ENCODE peak calls at places on chromosomes 5 and 9, in ten cellular contexts. One of them, this sample, is unnamed.

GRCh38 chr5:124677376-124677998 is 69.0 kb downstream of the ZNF608 start:
- DNase-seq in AG04450: no peak
- DNase-seq in ACHN: no peak
- DNase-seq in GM04504: no peak
- DNase-seq in anterior cingulate cortex: no peak
- DNase-seq in activated T-helper 1 cell treated with anti-CD3 and anti-CD28 coated beads, Interleukin-12 subunit alpha, Interleukin-12 subunit beta, Interleukin-2, Interleukin-4 antibody, amounts not matched to agents 30 ng/mL and 10 ng/mL and 1 ng/mL, durations not matched to agents 14 hours and 24 hours and 36 hours: no peak
- DNase-seq in LoVo: no peak
- DNase-seq in amygdala: peak; percentile 11
- DNase-seq in stimulated activated CD4-positive, alpha-beta T cell treated with anti-CD3 and anti-CD28 coated beads, Interleukin-2, amount 100 ng/mL, for 24 hours: no peak
- DNase-seq in stimulated activated CD8-positive, alpha-beta memory T cell treated with anti-CD3 and anti-CD28 coated beads, Interleukin-7, amount 100 ng/mL, for 48 hours: no peak
- DNase-seq in this sample: no peak

GRCh38 chr5:174323878-174324281 is 278.4 kb downstream of the NSG2 start:
- DNase-seq in amygdala: no peak
- DNase-seq in activated T-helper 1 cell treated with anti-CD3 and anti-CD28 coated beads, Interleukin-12 subunit alpha, Interleukin-12 subunit beta, Interleukin-2, Interleukin-4 antibody, amounts not matched to agents 30 ng/mL and 10 ng/mL and 1 ng/mL, durations not matched to agents 14 hours and 24 hours and 36 hours: no peak
- DNase-seq in stimulated activated CD4-positive, alpha-beta T cell treated with anti-CD3 and anti-CD28 coated beads, Interleukin-2, amount 100 ng/mL, for 24 hours: peak; percentile 6
- DNase-seq in GM04504: no peak
- DNase-seq in AG04450: no peak
- DNase-seq in anterior cingulate cortex: peak; percentile 35
- DNase-seq in stimulated activated CD8-positive, alpha-beta memory T cell treated with anti-CD3 and anti-CD28 coated beads, Interleukin-7, amount 100 ng/mL, for 48 hours: no peak
- DNase-seq in LoVo: peak; percentile 55
- DNase-seq in ACHN: peak; percentile 65
- DNase-seq in this sample: peak; percentile 17

GRCh38 chr5:149282027-149282965 is 10.6 kb downstream of the AFAP1L1 start:
- DNase-seq in GM04504: no peak
- DNase-seq in anterior cingulate cortex: no peak
- DNase-seq in activated T-helper 1 cell treated with anti-CD3 and anti-CD28 coated beads, Interleukin-12 subunit alpha, Interleukin-12 subunit beta, Interleukin-2, Interleukin-4 antibody, amounts not matched to agents 30 ng/mL and 10 ng/mL and 1 ng/mL, durations not matched to agents 14 hours and 24 hours and 36 hours: no peak
- DNase-seq in stimulated activated CD8-positive, alpha-beta memory T cell treated with anti-CD3 and anti-CD28 coated beads, Interleukin-7, amount 100 ng/mL, for 48 hours: no peak
- DNase-seq in LoVo: no peak
- DNase-seq in ACHN: no peak
- DNase-seq in amygdala: no peak
- DNase-seq in AG04450: no peak
- DNase-seq in stimulated activated CD4-positive, alpha-beta T cell treated with anti-CD3 and anti-CD28 coated beads, Interleukin-2, amount 100 ng/mL, for 24 hours: no peak
- DNase-seq in this sample: no peak

GRCh38 chr5:43336159-43336558 is 22.9 kb upstream of the HMGCS1 start:
- DNase-seq in LoVo: peak; percentile 69
- DNase-seq in ACHN: peak; percentile 5
- DNase-seq in anterior cingulate cortex: no peak
- DNase-seq in GM04504: no peak
- DNase-seq in stimulated activated CD8-positive, alpha-beta memory T cell treated with anti-CD3 and anti-CD28 coated beads, Interleukin-7, amount 100 ng/mL, for 48 hours: peak; percentile 9
- DNase-seq in AG04450: no peak
- DNase-seq in amygdala: no peak
- DNase-seq in activated T-helper 1 cell treated with anti-CD3 and anti-CD28 coated beads, Interleukin-12 subunit alpha, Interleukin-12 subunit beta, Interleukin-2, Interleukin-4 antibody, amounts not matched to agents 30 ng/mL and 10 ng/mL and 1 ng/mL, durations not matched to agents 14 hours and 24 hours and 36 hours: no peak
- DNase-seq in stimulated activated CD4-positive, alpha-beta T cell treated with anti-CD3 and anti-CD28 coated beads, Interleukin-2, amount 100 ng/mL, for 24 hours: no peak
- DNase-seq in this sample: no peak

GRCh38 chr9:108477538-108478006 is 378.2 kb downstream of the ACTL7B start:
- DNase-seq in activated T-helper 1 cell treated with anti-CD3 and anti-CD28 coated beads, Interleukin-12 subunit alpha, Interleukin-12 subunit beta, Interleukin-2, Interleukin-4 antibody, amounts not matched to agents 30 ng/mL and 10 ng/mL and 1 ng/mL, durations not matched to agents 14 hours and 24 hours and 36 hours: no peak
- DNase-seq in AG04450: peak; percentile 44
- DNase-seq in amygdala: no peak
- DNase-seq in stimulated activated CD4-positive, alpha-beta T cell treated with anti-CD3 and anti-CD28 coated beads, Interleukin-2, amount 100 ng/mL, for 24 hours: no peak
- DNase-seq in LoVo: peak; percentile 78
- DNase-seq in stimulated activated CD8-positive, alpha-beta memory T cell treated with anti-CD3 and anti-CD28 coated beads, Interleukin-7, amount 100 ng/mL, for 48 hours: no peak
- DNase-seq in ACHN: no peak
- DNase-seq in GM04504: peak; percentile 55
- DNase-seq in anterior cingulate cortex: no peak
- DNase-seq in this sample: peak; percentile 84

GRCh38 chr5:141101059-141101458 is 786 bp downstream of the PCDHB3 start:
- DNase-seq in activated T-helper 1 cell treated with anti-CD3 and anti-CD28 coated beads, Interleukin-12 subunit alpha, Interleukin-12 subunit beta, Interleukin-2, Interleukin-4 antibody, amounts not matched to agents 30 ng/mL and 10 ng/mL and 1 ng/mL, durations not matched to agents 14 hours and 24 hours and 36 hours: no peak
- DNase-seq in stimulated activated CD8-positive, alpha-beta memory T cell treated with anti-CD3 and anti-CD28 coated beads, Interleukin-7, amount 100 ng/mL, for 48 hours: no peak
- DNase-seq in amygdala: no peak
- DNase-seq in ACHN: no peak
- DNase-seq in GM04504: no peak
- DNase-seq in LoVo: no peak
- DNase-seq in AG04450: no peak
- DNase-seq in anterior cingulate cortex: no peak
- DNase-seq in stimulated activated CD4-positive, alpha-beta T cell treated with anti-CD3 and anti-CD28 coated beads, Interleukin-2, amount 100 ng/mL, for 24 hours: no peak
- DNase-seq in this sample: no peak

GRCh38 chr9:113919422-113919821 is 43.3 kb downstream of the ZNF618 start:
- DNase-seq in GM04504: no peak
- DNase-seq in LoVo: no peak
- DNase-seq in stimulated activated CD8-positive, alpha-beta memory T cell treated with anti-CD3 and anti-CD28 coated beads, Interleukin-7, amount 100 ng/mL, for 48 hours: no peak
- DNase-seq in stimulated activated CD4-positive, alpha-beta T cell treated with anti-CD3 and anti-CD28 coated beads, Interleukin-2, amount 100 ng/mL, for 24 hours: no peak
- DNase-seq in anterior cingulate cortex: no peak
- DNase-seq in AG04450: no peak
- DNase-seq in activated T-helper 1 cell treated with anti-CD3 and anti-CD28 coated beads, Interleukin-12 subunit alpha, Interleukin-12 subunit beta, Interleukin-2, Interleukin-4 antibody, amounts not matched to agents 30 ng/mL and 10 ng/mL and 1 ng/mL, durations not matched to agents 14 hours and 24 hours and 36 hours: no peak
- DNase-seq in amygdala: no peak
- DNase-seq in ACHN: no peak
- DNase-seq in this sample: no peak

GRCh38 chr9:137705443-137705863 is 86.6 kb downstream of the EHMT1 start:
- DNase-seq in stimulated activated CD8-positive, alpha-beta memory T cell treated with anti-CD3 and anti-CD28 coated beads, Interleukin-7, amount 100 ng/mL, for 48 hours: peak; percentile 13
- DNase-seq in stimulated activated CD4-positive, alpha-beta T cell treated with anti-CD3 and anti-CD28 coated beads, Interleukin-2, amount 100 ng/mL, for 24 hours: peak; percentile 50
- DNase-seq in ACHN: no peak
- DNase-seq in GM04504: no peak
- DNase-seq in LoVo: no peak
- DNase-seq in anterior cingulate cortex: no peak
- DNase-seq in amygdala: no peak
- DNase-seq in activated T-helper 1 cell treated with anti-CD3 and anti-CD28 coated beads, Interleukin-12 subunit alpha, Interleukin-12 subunit beta, Interleukin-2, Interleukin-4 antibody, amounts not matched to agents 30 ng/mL and 10 ng/mL and 1 ng/mL, durations not matched to agents 14 hours and 24 hours and 36 hours: peak; percentile 40
- DNase-seq in AG04450: no peak
- DNase-seq in this sample: no peak

GRCh38 chr5:134245692-134246091 is 19.8 kb upstream of the PPP2CA start:
- DNase-seq in stimulated activated CD8-positive, alpha-beta memory T cell treated with anti-CD3 and anti-CD28 coated beads, Interleukin-7, amount 100 ng/mL, for 48 hours: no peak
- DNase-seq in ACHN: no peak
- DNase-seq in LoVo: no peak
- DNase-seq in GM04504: no peak
- DNase-seq in AG04450: no peak
- DNase-seq in anterior cingulate cortex: no peak
- DNase-seq in stimulated activated CD4-positive, alpha-beta T cell treated with anti-CD3 and anti-CD28 coated beads, Interleukin-2, amount 100 ng/mL, for 24 hours: no peak
- DNase-seq in amygdala: no peak
- DNase-seq in activated T-helper 1 cell treated with anti-CD3 and anti-CD28 coated beads, Interleukin-12 subunit alpha, Interleukin-12 subunit beta, Interleukin-2, Interleukin-4 antibody, amounts not matched to agents 30 ng/mL and 10 ng/mL and 1 ng/mL, durations not matched to agents 14 hours and 24 hours and 36 hours: no peak
- DNase-seq in this sample: no peak

GRCh38 chr5:95624368-95624767 is 4.5 kb downstream of the GPR150 start:
- DNase-seq in anterior cingulate cortex: no peak
- DNase-seq in stimulated activated CD8-positive, alpha-beta memory T cell treated with anti-CD3 and anti-CD28 coated beads, Interleukin-7, amount 100 ng/mL, for 48 hours: no peak
- DNase-seq in activated T-helper 1 cell treated with anti-CD3 and anti-CD28 coated beads, Interleukin-12 subunit alpha, Interleukin-12 subunit beta, Interleukin-2, Interleukin-4 antibody, amounts not matched to agents 30 ng/mL and 10 ng/mL and 1 ng/mL, durations not matched to agents 14 hours and 24 hours and 36 hours: no peak
- DNase-seq in GM04504: no peak
- DNase-seq in AG04450: no peak
- DNase-seq in amygdala: no peak
- DNase-seq in stimulated activated CD4-positive, alpha-beta T cell treated with anti-CD3 and anti-CD28 coated beads, Interleukin-2, amount 100 ng/mL, for 24 hours: no peak
- DNase-seq in LoVo: no peak
- DNase-seq in ACHN: no peak
- DNase-seq in this sample: no peak

This sample was measured in AG10803.